ENCODE peak calls at places on chromosome 16, in four cellular contexts. E, H, C and I are unnamed samples. For H3K4me1, the result is how much of the 10 kb centered on the place peaks cover.

GRCh38 chr16:85923153-85924021 is 24.4 kb downstream of the IRF8 start:
- DNase-seq in C (peak), E (no peak), H (no peak), I (no peak)

GRCh38 chr16:9199751-9200150 is 108.3 kb downstream of the HAPSTR1 start:
- DNase-seq in E (no peak), H (no peak), C (no peak), I (no peak)

GRCh38 chr16:88376053-88376834 is 6.5 kb upstream of the ZNF469 start:
- DNase-seq in H (no peak), C (no peak), E (no peak), I (no peak)

GRCh38 chr16:66728117-66728787 is 23.2 kb downstream of the DYNC1LI2 start:
- DNase-seq in C (peak), H (peak), E (peak), I (peak)

GRCh38 chr16:49352923-49353322 is 20.7 kb upstream of the C16orf78 start:
- DNase-seq in E (peak), H (no peak), C (peak), I (peak)

GRCh38 chr16:89027281-89027680 is 50.3 kb upstream of the CBFA2T3 start:
- DNase-seq in H (no peak), C (no peak), E (no peak), I (no peak)

GRCh38 chr16:27892879-27893278 is 170.6 kb downstream of the GSG1L start:
- DNase-seq in C (peak), E (peak), H (no peak), I (no peak)

GRCh38 chr16:67244387-67245188 is 2.7 kb downstream of the FHOD1 start:
- DNase-seq in C (peak), H (peak), E (peak), I (peak)

GRCh38 chr16:74591914-74592650 is 14.8 kb downstream of the GLG1 start:
- DNase-seq in E (no peak), H (no peak), C (no peak), I (no peak)

GRCh38 chr16:20904507-20905079 is 4.0 kb downstream of the LYRM1 start:
- DNase-seq in C (no peak), H (peak), E (peak), I (peak)

GRCh38 chr16:6846452-6846851 is 486.2 kb upstream of the RBFOX1 start:
- DNase-seq in H (no peak), E (no peak), C (no peak), I (no peak)

GRCh38 chr16:4372578-4373355 is 1.1 kb downstream of the VASN start:
- DNase-seq in H (no peak), E (no peak), C (peak), I (no peak)

GRCh38 chr16:57530104-57530522 is 6.3 kb downstream of the CCDC102A start:
- DNase-seq in H (peak), C (no peak), E (no peak), I (peak)

GRCh38 chr16:55732496-55732895 is 76.7 kb downstream of the SLC6A2 start:
- DNase-seq in C (no peak), E (no peak), H (no peak), I (no peak)

GRCh38 chr16:71540-72341 is 690 bp downstream of the RHBDF1 start:
- DNase-seq in C (peak), E (peak), H (peak), I (peak)

GRCh38 chr16:31301708-31302400 is 42.1 kb downstream of the ITGAM start:
- DNase-seq in C (peak), H (no peak), E (no peak), I (no peak)

GRCh38 chr16:48811478-48811877 is 201.5 kb upstream of the N4BP1 start:
- DNase-seq in H (no peak), C (no peak), E (no peak), I (no peak)

GRCh38 chr16:88628512-88628974 is 9.8 kb upstream of the IL17C start:
- DNase-seq in C (peak), E (no peak), H (peak), I (peak)

GRCh38 chr16:75754126-75754525 is 27.8 kb upstream of the CPHXL start:
- DNase-seq in C (no peak), E (no peak), H (no peak), I (no peak)

GRCh38 chr16:200388-200787 is 20.1 kb downstream of the HBQ1 start:
- DNase-seq in H (no peak), E (no peak), C (no peak), I (no peak)

GRCh38 chr16:76535-77272 is 1.3 kb upstream of the MPG start:
- DNase-seq in C (no peak), E (no peak), H (peak), I (peak)

GRCh38 chr16:66116163-66116792 is 250.2 kb upstream of the CDH5 start:
- DNase-seq in H (no peak), C (no peak), E (no peak), I (no peak)

GRCh38 chr16:4618645-4619418 is 4.1 kb upstream of the UBALD1 start:
- DNase-seq in E (no peak), C (no peak), H (no peak), I (no peak)

GRCh38 chr16:84080813-84081212 is 35.9 kb downstream of the MBTPS1 start:
- DNase-seq in H (no peak), C (no peak), E (no peak), I (no peak)

GRCh38 chr16:2035431-2036199 is 8.9 kb downstream of the NHERF2 start:
- DNase-seq in C (peak), E (no peak), H (peak), I (peak)

GRCh38 chr16:78257376-78257728 is 157.9 kb downstream of the WWOX start:
- DNase-seq in H (no peak), E (no peak), C (no peak), I (no peak)

GRCh38 chr16:46859719-46860152 is 24.4 kb upstream of the GPT2 start:
- DNase-seq in H (peak), E (peak), C (peak), I (peak)

GRCh38 chr16:87077750-87078127 is 239.5 kb downstream of the C16orf95 start:
- DNase-seq in E (no peak), H (no peak), C (no peak), I (no peak)

GRCh38 chr16:86074651-86075487 is 175.9 kb downstream of the IRF8 start:
- DNase-seq in H (peak), E (no peak), C (no peak), I (no peak)

GRCh38 chr16:1533443-1533951 is at the start of gene TMEM204:
- DNase-seq in H (peak), E (no peak), C (no peak), I (no peak)

GRCh38 chr16:10749680-10750035 is 6.0 kb downstream of the NUBP1 start:
- DNase-seq in E (no peak), C (no peak), H (no peak), I (no peak)

DNA sequence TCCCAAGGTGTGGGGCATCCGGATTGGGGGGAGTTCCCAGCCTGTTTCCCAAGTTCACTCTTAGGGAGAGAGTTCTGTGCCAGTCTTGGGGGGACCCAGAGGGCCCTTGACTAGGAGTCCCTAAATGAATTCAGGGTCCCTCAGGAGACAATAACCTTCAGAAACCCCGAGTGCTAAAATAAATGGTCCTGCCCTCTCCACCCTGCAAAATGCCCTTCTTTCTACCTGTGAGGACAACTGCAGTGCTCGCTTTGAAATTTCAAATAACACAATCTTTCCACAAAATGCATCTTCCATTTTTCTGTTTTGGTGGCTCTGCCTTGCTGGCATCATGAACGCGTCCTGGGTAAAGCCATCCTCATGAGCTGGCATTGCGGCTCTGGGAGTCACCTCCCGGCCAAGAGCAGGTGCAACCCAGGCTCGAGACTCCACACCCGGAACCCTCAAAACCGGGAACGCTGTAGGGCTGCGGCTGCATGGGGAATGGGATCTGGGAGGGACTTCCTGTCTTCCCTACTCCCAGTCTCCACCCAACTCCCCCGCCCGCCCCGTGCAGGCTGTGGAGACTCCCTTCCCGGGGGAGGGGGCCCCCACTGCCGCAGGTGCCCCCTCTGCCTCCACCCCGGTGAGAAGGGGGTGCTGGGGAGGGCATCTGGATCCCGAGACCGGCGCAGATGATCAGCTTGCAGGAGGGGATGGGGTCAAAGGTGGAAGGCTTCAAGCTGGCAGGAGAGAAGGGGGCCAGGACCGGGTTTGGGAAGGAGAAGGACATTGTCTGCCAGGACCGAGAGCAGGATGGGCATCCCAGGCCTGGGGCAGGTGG is at the start of gene ZNF205:
- DNase-seq in E (no peak), H (peak), C (peak), I (peak)
- H3K27ac ChIP-seq in E (peak), H (no peak), C (peak), I (peak)

GRCh38 chr16:71250461-71251232 is 20.1 kb upstream of the HYDIN start:
- DNase-seq in E (no peak), H (no peak), C (no peak), I (no peak)
- TF ChIP-seq CTCF in E (no peak), H (no peak), C (no peak), I (no peak)

GRCh38 chr16:82133798-82134197 is 36.2 kb downstream of the MPHOSPH6 start:
- DNase-seq in E (no peak), H (no peak), C (no peak), I (no peak)

GRCh38 chr16:82124651-82125050 is 45.4 kb downstream of the MPHOSPH6 start:
- DNase-seq in E (no peak), H (no peak), C (no peak), I (no peak)

GRCh38 chr16:82134884-82135283 is 35.1 kb downstream of the MPHOSPH6 start:
- DNase-seq in C (no peak), E (no peak), H (no peak), I (no peak)

GRCh38 chr16:82135844-82136243 is 34.2 kb downstream of the MPHOSPH6 start:
- DNase-seq in H (no peak), C (no peak), E (no peak), I (no peak)

DNA sequence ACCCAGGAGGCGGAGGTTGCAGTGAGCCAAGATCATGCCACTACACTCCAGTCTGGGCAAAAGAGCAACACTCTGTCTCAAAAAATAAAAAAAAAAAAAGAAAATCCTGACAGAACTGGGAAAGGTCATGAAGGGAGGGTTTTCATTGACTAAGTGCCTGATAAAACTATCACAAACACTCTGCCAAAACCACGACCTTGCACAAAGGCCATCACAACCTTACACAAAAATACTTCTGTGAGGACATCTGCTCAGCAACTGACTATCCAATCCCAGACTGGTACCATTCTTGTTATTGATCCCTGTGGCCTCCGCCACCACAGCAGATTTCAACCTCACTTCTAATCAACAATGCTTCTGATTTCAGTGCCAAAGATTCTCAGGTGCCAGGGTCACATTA is 40.1 kb downstream of the MPHOSPH6 start:
- DNase-seq in E (no peak), C (no peak), H (no peak), I (no peak)
- H3K4me1 ChIP-seq in E (under half), C (under half), H (under half), I (under half)

DNA sequence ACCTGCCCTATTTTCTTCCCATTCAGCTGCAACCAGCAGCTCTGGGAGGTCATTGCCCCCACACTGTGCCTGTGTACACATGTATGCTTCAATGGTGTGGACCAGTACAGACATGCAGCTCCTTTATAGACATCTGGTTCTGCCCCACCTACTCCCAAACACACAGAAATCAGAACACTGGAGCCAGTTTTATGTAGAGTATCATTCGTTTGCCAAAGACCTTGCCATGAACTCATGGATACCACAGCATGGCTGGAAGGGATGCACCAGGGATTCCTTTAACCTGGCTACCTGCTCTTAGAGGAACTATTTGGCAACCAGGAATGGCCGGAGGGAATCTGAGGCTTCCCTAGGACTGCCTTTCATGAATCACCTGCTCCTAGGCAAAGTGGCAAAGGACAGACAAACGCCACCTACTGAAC is 60.4 kb downstream of the ZFHX3 start:
- DNase-seq in C (no peak), E (no peak), H (no peak), I (no peak)
- H3K27ac ChIP-seq in C (peak), E (no peak), H (no peak), I (no peak)

GRCh38 chr16:11972128-11972527 is 4.4 kb upstream of the SNX29 start:
- DNase-seq in H (no peak), C (peak), E (no peak), I (peak)
- TF ChIP-seq CTCF in H (peak), C (peak), E (peak), I (peak)

DNA sequence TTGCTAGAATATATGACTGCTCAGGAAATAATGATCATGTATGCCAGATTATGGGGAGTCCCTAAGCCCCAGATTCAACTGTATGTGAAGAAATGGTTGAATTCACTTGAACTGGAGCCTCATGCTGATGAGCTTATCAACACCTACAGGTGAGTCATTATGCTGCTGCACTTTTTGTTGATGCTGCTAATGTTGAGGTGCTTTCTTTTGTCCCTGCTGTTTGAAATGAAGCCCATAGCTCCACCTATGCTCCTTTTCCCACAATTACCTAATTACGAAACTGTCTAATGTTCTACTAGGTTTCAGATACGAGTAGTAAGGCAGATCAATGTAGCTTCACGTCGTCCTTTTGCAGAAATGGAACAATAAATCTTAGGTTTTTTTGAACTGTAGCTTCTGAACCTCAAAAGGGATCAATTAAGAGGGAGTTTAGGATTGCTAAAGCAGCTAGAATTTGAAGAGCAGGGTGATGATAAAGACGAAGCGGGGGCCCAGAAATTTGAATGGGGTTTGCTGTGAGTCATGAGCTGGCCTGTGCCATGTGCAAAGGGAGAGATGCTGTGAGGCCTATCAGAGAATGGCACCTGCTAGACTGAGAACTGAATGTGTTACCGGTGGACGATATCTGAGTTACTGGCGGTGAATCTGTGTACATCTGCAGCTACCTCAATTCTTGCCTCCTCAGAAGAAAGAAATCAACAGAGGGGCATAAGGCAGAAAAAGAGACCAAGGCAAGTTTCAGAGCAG is 6.1 kb upstream of the UQCRC2 start:
- DNase-seq in E (no peak), C (no peak), H (no peak), I (no peak)
- H3K4me1 ChIP-seq in E (under half), C (under half), H (under half), I (under half)

GRCh38 chr16:29864205-29864604 is 1.2 kb upstream of the CDIPT start:
- DNase-seq in E (no peak), H (no peak), C (no peak), I (no peak)

GRCh38 chr16:29860218-29860617 is 2.8 kb downstream of the CDIPT start:
- DNase-seq in H (no peak), E (no peak), C (no peak), I (no peak)

GRCh38 chr16:29862884-29863668 is at the start of gene CDIPT:
- DNase-seq in E (peak), H (peak), C (peak), I (peak)

GRCh38 chr16:29862383-29862883 is 593 bp downstream of the CDIPT start:
- DNase-seq in H (peak), E (no peak), C (peak), I (peak)

DNA sequence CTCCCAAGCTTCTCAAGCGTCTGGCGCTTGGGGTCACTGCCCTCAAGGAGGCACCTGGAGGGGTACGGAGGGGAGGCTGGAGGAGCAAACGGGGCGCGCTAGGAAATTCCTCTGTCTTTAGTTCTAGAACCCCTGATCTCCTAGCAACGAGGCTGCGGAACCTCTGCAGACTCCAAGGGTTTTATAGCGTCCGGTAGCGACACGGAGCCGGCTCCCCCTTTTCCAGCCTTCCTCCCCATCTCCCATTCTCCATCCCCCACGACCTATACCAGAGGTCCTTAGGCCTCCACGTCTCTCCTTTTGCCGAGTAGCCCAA is 601 bp upstream of the CDIPT start:
- DNase-seq in C (no peak), H (no peak), E (no peak), I (no peak)
- H3K27ac ChIP-seq in C (peak), H (peak), E (peak), I (peak)

GRCh38 chr16:23962001-23962400 is 126.2 kb downstream of the PRKCB start:
- DNase-seq in C (no peak), E (no peak), H (no peak), I (no peak)
- TF ChIP-seq CTCF in C (no peak), E (no peak), H (no peak), I (no peak)

GRCh38 chr16:68286153-68287074 is 22.1 kb downstream of the SLC7A6 start:
- DNase-seq in H (peak), E (no peak), C (no peak), I (no peak)
- H3K4me1 ChIP-seq in H (half or more), E (under half), C (under half), I (under half)